ENCODE peak calls at places on chromosomes 6 and 20, in seven cellular contexts. O, C, P, Y, D, B and A are unnamed samples.

GRCh38 chr6:125981566-125982185 is 4.7 kb upstream of the TRMT11 start:
- DNase-seq in O (no peak), C (no peak), P (no peak), Y (no peak), D (no peak), B (peak; percentile 64), A (no peak)

GRCh38 chr20:2816030-2816582 is at the start of gene TMEM239:
- DNase-seq in O (no peak), C (no peak), P (no peak), Y (no peak), D (no peak), B (no peak), A (no peak)

GRCh38 chr6:7661364-7661763 is 64.5 kb upstream of the BMP6 start:
- DNase-seq in O (no peak), C (no peak), P (no peak), Y (no peak), D (no peak), B (no peak), A (no peak)

GRCh38 chr20:58102252-58102651 is 126.2 kb downstream of the ANKRD60 start:
- DNase-seq in O (no peak), C (no peak), P (no peak), Y (no peak), D (no peak), B (no peak), A (no peak)

GRCh38 chr6:27237089-27237723 is 10.3 kb upstream of the PRSS16 start:
- DNase-seq in O (peak; percentile 74), C (no peak), P (no peak), Y (no peak), D (no peak), B (peak; percentile 77), A (no peak)

GRCh38 chr6:137497722-137498463 is 3.7 kb upstream of the OLIG3 start:
- DNase-seq in O (no peak), C (no peak), P (no peak), Y (no peak), D (no peak), B (no peak), A (no peak)

GRCh38 chr6:159723259-159723658 is 4.0 kb upstream of the WTAP start:
- DNase-seq in O (no peak), C (no peak), P (no peak), Y (no peak), D (no peak), B (no peak), A (no peak)

GRCh38 chr20:44494266-44494665 is 18.6 kb downstream of the TTPAL start:
- DNase-seq in O (peak; percentile 10), C (no peak), P (no peak), Y (no peak), D (no peak), B (peak; percentile 87), A (no peak)

GRCh38 chr20:61786230-61786629 is 279.5 kb downstream of the TAF4 start:
- DNase-seq in O (no peak), C (no peak), P (no peak), Y (no peak), D (no peak), B (no peak), A (no peak)

GRCh38 chr6:10531942-10532341 is 10.8 kb downstream of the GCNT2 start:
- DNase-seq in O (no peak), C (no peak), P (no peak), Y (no peak), D (no peak), B (no peak), A (no peak)
- H3K4me3 ChIP-seq in O (no peak overlapping the region), C (peak overlapping the region; percentile 38), P (peak overlapping the region; percentile 55), Y (no peak overlapping the region), D (no peak overlapping the region), B (no peak overlapping the region), A (no peak overlapping the region)

DNA sequence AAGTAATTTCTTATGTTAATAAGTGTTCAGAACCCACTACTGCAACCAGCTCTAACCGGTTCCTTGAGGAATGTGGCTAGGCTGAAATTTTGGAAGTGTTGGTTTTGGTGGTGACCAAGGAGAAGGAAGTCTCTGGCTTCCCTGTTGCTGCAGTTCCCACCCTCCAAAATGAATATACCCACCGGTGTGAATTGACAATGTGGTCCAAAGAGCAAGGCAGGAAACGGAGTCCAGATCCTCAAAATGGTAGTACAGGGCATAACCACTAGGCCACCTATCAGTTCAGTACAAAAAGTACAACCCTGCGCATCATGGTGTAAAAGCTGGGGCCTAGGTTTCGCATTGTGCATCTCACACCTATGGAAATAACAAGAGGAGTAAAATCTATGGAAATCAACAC is 2.8 kb downstream of the ADNP start:
- DNase-seq in O (no peak), C (no peak), P (no peak), Y (no peak), D (no peak), B (no peak), A (peak; percentile 16)
- H3K4me3 ChIP-seq in O (no peak overlapping the region), C (no peak overlapping the region), P (peak overlapping the region; percentile 81), Y (peak overlapping the region; percentile 42), D (no peak overlapping the region), B (no peak overlapping the region), A (no peak overlapping the region)

GRCh38 chr6:168226832-168227434 is 92.6 kb downstream of the DACT2 start:
- DNase-seq in O (no peak), C (no peak), P (no peak), Y (no peak), D (no peak), B (no peak), A (no peak)

GRCh38 chr6:168227840-168228239 is 91.7 kb downstream of the DACT2 start:
- DNase-seq in O (no peak), C (no peak), P (no peak), Y (no peak), D (no peak), B (no peak), A (no peak)

GRCh38 chr6:168229368-168229752 is 90.2 kb downstream of the DACT2 start:
- DNase-seq in O (no peak), C (no peak), P (no peak), Y (no peak), D (no peak), B (no peak), A (no peak)

GRCh38 chr6:168226095-168226781 is 93.3 kb downstream of the DACT2 start:
- DNase-seq in O (no peak), C (no peak), P (no peak), Y (no peak), D (no peak), B (no peak), A (no peak)

DNA sequence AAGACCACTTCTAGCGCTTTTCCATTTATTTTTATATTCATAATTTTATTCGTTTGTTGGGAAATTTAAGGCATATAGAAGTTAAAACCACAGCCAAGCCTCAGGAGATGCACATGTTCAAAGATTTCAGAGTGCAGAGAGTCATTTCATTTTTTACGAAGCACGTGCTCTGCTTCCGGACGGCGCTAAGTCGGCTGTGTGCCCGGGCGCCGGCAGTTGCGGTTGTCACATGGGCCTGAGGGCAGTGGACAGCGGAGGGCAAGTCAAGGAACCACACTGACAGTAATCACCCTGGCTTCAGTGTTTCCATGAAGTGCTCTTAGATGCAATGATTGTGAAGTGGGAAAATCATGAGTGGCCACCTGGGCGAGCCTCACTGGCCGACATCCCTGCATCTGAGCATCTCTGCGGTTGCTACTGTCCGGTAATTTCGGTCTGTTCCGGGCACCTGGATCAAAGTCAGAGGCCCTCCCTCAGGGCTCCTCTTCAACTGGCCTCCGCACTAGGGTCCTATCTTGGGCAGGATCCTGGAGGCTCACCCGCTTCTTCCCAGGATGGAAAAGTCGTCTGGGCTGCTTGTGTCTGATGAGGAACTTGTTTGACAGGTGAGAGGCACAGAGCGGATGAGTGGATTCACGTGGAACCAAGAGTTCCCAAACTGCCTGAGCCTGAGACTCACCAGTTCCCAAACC is 90.8 kb downstream of the DACT2 start:
- DNase-seq in O (no peak), C (no peak), P (no peak), Y (no peak), D (no peak), B (no peak), A (no peak)
- H3K4me3 ChIP-seq in O (no peak overlapping the region), C (no peak overlapping the region), P (no peak overlapping the region), Y (no peak overlapping the region), D (no peak overlapping the region), B (no peak overlapping the region), A (no peak overlapping the region)

GRCh38 chr6:32845381-32845884 is 1.6 kb upstream of the PSMB8 start:
- DNase-seq in O (no peak), C (no peak), P (no peak), Y (peak; percentile 33), D (no peak), B (no peak), A (peak; percentile 79)
- H3K4me3 ChIP-seq in O (no peak overlapping the region), C (peak overlapping the region; percentile 86), P (peak overlapping the region; percentile 85), Y (peak overlapping the region; percentile 88), D (no peak overlapping the region), B (no peak overlapping the region), A (peak overlapping the region; percentile 74)

DNA sequence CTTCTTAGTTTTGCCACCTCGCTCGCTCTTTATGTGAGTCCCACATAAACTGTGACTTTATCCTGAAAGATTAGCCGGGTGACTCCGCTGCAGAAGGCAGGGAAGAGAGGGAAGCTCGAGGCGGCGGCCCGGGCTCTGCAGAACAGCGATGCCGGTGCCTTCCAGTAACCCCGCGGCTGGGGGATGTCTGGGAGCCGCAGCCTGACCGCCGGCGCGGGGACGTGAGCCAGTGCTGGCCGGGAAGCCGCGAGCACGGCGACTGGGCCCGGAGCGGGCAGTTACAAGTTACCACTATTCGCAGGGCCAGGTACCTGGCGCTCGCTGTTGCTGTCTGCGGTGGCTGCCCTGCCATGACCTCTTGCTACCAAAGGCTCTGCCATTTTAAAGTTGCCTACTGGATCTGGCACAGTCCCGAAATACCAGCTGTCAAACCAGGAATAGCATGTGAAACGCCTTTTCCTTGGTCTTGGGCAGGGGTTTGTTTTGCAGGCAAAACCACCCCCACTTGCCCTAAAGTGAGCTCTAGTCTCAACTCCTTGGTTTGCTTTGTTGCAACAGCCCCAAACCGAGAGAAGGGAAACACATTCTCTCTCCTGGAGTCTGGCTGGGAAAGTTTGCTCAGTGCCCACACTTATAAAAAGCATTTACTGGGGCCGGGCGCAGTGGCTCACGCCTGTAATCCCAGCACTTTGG is 124.0 kb upstream of the SLC2A12 start:
- DNase-seq in O (no peak), C (peak; percentile 49), P (peak; percentile 62), Y (no peak), D (peak; percentile 74), B (peak; percentile 37), A (no peak)
- H3K4me3 ChIP-seq in O (no peak overlapping the region), C (peak overlapping the region; percentile 83), P (peak overlapping the region; percentile 86), Y (no peak overlapping the region), D (no peak overlapping the region), B (peak overlapping the region; percentile 62), A (no peak overlapping the region)

GRCh38 chr20:5078399-5078958 is 41.3 kb downstream of the PCNA start:
- DNase-seq in O (peak; percentile 68), C (peak; percentile 71), P (peak; percentile 43), Y (peak; percentile 97), D (no peak), B (peak; percentile 66), A (peak; percentile 68)
- H3K4me3 ChIP-seq in O (no peak overlapping the region), C (peak overlapping the region; percentile 36), P (peak overlapping the region; percentile 52), Y (peak overlapping the region; percentile 44), D (no peak overlapping the region), B (peak overlapping the region; percentile 38), A (peak overlapping the region; percentile 36)